ENCODE peak calls at places on chromosomes 13 and 19, in nine cellular contexts. D, Y, X, L, R, A, H, J and I are unnamed samples.

GRCh38 chr19:43957891-43958290 is 6.9 kb downstream of the ZNF221 start:
- DNase-seq in X (no peak), L (no peak), Y (no peak), H (no peak), D (no peak), J (no peak), R (no peak), A (no peak), I (no peak)

GRCh38 chr19:14446336-14447036 is 13.4 kb downstream of the PKN1 start:
- DNase-seq in R (no peak), H (no peak), D (no peak), L (no peak), X (no peak), J (no peak), A (no peak), Y (no peak), I (peak; percentile 55)

GRCh38 chr13:106616729-106617128 is 48.8 kb upstream of the ARGLU1 start:
- DNase-seq in R (no peak), D (no peak), L (no peak), A (no peak), X (no peak), Y (no peak), H (no peak), J (no peak), I (no peak)

GRCh38 chr13:107512551-107512950 is 702.8 kb downstream of the LIG4 start:
- DNase-seq in R (no peak), Y (no peak), D (no peak), J (no peak), L (no peak), X (no peak), A (no peak), H (peak; percentile 50), I (no peak)

GRCh38 chr19:45117167-45117594 is 24.2 kb downstream of the PPP1R37 start:
- DNase-seq in A (no peak), D (no peak), X (peak; percentile 53), Y (no peak), L (no peak), R (peak; percentile 35), J (peak; percentile 80), H (peak; percentile 68), I (no peak)

GRCh38 chr13:34914416-34914815 is 27.7 kb upstream of the NBEA start:
- DNase-seq in R (no peak), J (no peak), A (no peak), Y (no peak), H (peak; percentile 76), L (no peak), D (no peak), X (no peak), I (no peak)

GRCh38 chr13:50911937-50912624 is 2.5 kb downstream of the RNASEH2B start:
- DNase-seq in Y (peak; percentile 52), X (peak; percentile 94), R (peak; percentile 90), L (peak; percentile 85), D (peak; percentile 80), H (peak; percentile 97), A (peak; percentile 86), J (peak; percentile 92), I (peak; percentile 80)

GRCh38 chr13:75258159-75258782 is 223.7 kb downstream of the TBC1D4 start:
- DNase-seq in J (no peak), X (no peak), R (no peak), A (no peak), L (no peak), Y (no peak), H (no peak), D (no peak), I (no peak)

GRCh38 chr19:7004313-7004931 is 16.8 kb downstream of the MBD3L2B start:
- DNase-seq in L (no peak), H (peak; percentile 48), J (no peak), X (no peak), A (no peak), R (no peak), Y (no peak), D (no peak), I (no peak)

DNA sequence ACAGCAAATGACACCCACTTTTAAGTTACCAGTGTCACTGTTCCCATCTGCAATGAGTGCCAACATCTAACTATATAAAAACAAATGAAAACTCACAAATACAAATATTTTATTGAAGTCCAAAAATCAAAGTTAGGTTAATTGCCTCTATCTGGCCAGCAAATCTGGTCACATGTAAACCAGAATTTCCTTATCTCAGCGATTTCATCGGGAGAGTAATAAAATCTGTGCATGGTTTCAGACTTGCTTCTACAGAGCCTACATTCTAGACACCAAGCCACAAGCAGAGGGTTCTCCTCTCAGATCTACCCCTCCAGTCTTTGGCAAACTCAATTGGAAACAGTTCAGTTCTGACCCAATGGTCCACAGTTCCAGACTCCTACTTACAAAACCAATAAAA is 189.6 kb downstream of the ABCC4 start:
- DNase-seq in L (no peak), Y (no peak), D (no peak), J (no peak), R (no peak), A (no peak), H (no peak), X (no peak), I (no peak)
- H3K27ac ChIP-seq in L (no peak overlapping the region), Y (no peak overlapping the region), D (no peak overlapping the region), J (no peak overlapping the region), R (no peak overlapping the region), A (no peak overlapping the region), H (no peak overlapping the region), X (no peak overlapping the region), I (no peak overlapping the region)

DNA sequence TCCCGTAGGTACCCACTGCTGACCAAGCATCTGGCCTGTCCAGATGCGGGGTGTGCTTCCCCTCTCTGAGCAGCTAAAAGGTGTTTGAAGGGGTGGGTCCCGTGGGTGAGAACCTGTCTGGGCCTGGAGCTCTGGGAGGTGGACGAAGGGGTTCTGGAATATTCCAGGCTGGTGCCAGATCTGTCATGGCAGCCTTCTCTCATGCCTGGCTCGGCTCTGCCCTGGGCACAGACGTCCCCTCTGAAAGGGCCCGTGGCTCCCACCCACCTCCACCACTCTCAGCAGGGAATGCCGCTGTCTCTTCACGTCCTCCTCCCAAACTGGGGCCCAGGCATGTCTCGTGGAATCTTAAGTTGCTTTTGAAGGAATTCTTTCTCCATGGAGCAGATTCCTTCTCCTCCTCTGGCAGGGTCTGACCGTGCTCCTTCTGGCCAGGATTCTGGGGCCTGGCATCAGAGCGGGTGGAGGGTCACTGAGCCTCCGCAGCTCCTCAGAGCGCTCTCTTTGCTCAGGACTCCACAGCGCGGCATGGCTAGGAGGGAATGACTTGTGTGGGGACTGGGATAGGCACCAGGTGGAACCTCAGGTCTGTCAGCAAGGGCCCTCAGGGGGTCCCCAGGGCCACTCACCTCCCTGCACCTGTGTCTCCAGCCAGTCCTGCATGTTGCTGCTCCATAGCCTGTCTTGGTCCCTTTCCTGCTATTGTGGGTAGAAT is 5.9 kb upstream of the MCF2L start:
- DNase-seq in R (no peak), J (no peak), Y (no peak), A (no peak), L (peak; percentile 33), X (no peak), H (no peak), D (no peak), I (no peak)
- H3K4me3 ChIP-seq in R (no peak overlapping the region), J (no peak overlapping the region), Y (no peak overlapping the region), A (no peak overlapping the region), L (no peak overlapping the region), X (no peak overlapping the region), H (no peak overlapping the region), D (no peak overlapping the region), I (no peak overlapping the region)

GRCh38 chr19:17590780-17591688 is 35.6 kb downstream of the COLGALT1 start:
- DNase-seq in Y (no peak), X (no peak), R (no peak), D (no peak), A (no peak), J (no peak), H (no peak), L (no peak), I (no peak)
- H3K4me1 ChIP-seq in Y (no peaks in the 10 kb centered on the region), X (no peaks in the 10 kb centered on the region), R (no peaks in the 10 kb centered on the region), D (no peaks in the 10 kb centered on the region), A (no peaks in the 10 kb centered on the region), J (no peaks in the 10 kb centered on the region), H (no peaks in the 10 kb centered on the region), L (no peaks in the 10 kb centered on the region), I (no peaks in the 10 kb centered on the region)

DNA sequence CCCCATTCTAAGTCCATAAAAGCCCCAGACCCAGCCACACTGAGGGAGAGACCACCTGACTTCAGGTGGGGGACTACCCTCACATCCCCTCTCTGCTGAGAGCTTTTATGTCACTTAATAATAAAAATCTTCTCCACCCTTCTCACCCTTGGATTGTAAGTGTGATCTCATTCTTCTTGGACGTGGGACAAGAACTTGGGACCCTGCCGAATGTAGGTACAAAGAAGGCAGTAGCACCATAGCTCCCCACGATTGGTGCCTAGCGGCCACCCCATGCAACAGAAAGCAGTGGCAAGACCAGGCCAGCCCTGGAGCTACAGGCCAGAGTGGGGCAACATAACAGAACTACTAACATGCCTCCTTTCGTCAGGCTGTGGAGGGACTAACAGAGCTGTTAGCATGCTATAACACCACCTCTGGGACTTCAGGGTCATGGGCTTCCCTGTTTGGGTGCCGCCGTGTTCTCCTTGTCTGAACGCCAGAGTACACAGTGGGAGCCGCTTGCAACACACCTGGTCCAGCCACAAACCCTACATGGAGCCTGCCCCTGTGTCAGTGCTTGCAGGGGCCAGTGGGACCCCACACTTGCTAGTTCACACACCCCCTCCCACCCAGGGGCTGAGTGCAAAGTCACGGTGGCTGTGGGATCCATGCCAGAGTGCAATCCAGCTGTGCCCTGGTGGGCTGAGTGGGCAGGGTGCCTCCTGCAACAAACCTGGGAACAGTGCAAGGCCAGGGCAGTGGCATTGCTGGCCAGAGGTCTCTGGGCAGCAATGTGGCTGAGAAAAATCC is 5.2 kb upstream of the FBXO17 start:
- DNase-seq in D (no peak), J (no peak), X (no peak), Y (no peak), A (no peak), H (no peak), R (no peak), L (no peak), I (no peak)
- H3K27ac ChIP-seq in D (no peak overlapping the region), J (no peak overlapping the region), X (no peak overlapping the region), Y (no peak overlapping the region), A (no peak overlapping the region), H (no peak overlapping the region), R (no peak overlapping the region), L (no peak overlapping the region), I (no peak overlapping the region)

DNA sequence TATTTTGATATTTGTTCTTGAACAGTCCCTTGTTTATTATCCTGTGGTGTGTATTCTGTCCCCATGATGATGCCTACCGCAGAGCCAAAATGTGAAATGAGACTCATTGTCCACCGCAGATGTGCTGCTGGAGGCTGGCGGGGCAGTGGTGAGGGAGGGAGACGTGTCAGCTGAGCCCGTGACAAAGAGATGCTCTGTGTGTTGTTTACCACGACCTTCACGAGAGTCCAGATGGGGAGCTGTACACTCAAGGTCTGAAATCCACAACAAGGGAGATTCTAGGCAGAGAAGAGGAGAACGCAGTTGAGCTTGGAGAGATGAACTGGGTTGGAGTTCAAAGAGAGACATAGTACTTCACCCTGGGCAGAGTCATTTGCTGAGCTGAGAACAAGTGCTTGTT is 20.8 kb upstream of the AMER2 start:
- DNase-seq in J (no peak), L (no peak), D (no peak), Y (no peak), R (no peak), A (no peak), X (no peak), H (no peak), I (no peak)
- H3K4me3 ChIP-seq in J (no peak overlapping the region), L (no peak overlapping the region), D (no peak overlapping the region), Y (no peak overlapping the region), R (no peak overlapping the region), A (no peak overlapping the region), X (no peak overlapping the region), H (no peak overlapping the region), I (no peak overlapping the region)